ENCODE peak calls at places on chromosomes 12 and 14, in nine cellular contexts. B is hepatocyte, P is astrocyte of the spinal cord, K is foreskin fibroblast, O is Panc1, X is bronchial epithelial cell, C is IMR-90, Y is GM06990, L is upper lobe of right lung. D is an unnamed sample.

GRCh38 chr12:81627336-81628189 is 131.6 kb downstream of the PPFIA2 start:
- DNase-seq in B (peak; percentile 65), P (peak; percentile 69), K (peak; percentile 46), O (peak; percentile 24), X (peak; percentile 54), C (peak; percentile 36), Y (no peak), L (no peak), D (no peak)

GRCh38 chr14:72352012-72352411 is 419.8 kb downstream of the RGS6 start:
- DNase-seq in B (no peak), P (no peak), K (no peak), O (no peak), X (no peak), C (no peak), Y (no peak), L (no peak), D (no peak)

GRCh38 chr12:65858831-65859230 is 34.5 kb downstream of the HMGA2 start:
- DNase-seq in B (no peak), P (no peak), K (peak; percentile 75), O (no peak), X (peak; percentile 68), C (peak; percentile 72), Y (no peak), L (no peak), D (no peak)

GRCh38 chr12:13066459-13066858 is 22.3 kb downstream of the FAM234B start:
- DNase-seq in B (no peak), P (no peak), K (no peak), O (no peak), X (no peak), C (no peak), Y (no peak), L (no peak), D (no peak)

GRCh38 chr14:50342211-50343080 is 30.3 kb downstream of the DMAC2L start:
- DNase-seq in B (peak; percentile 64), P (peak; percentile 75), K (peak; percentile 82), O (no peak), X (peak; percentile 40), C (peak; percentile 71), Y (peak; percentile 45), L (no peak), D (no peak)

GRCh38 chr12:50803230-50803629 is 39.3 kb downstream of the ATF1 start:
- DNase-seq in B (no peak), P (no peak), K (no peak), O (no peak), X (no peak), C (no peak), Y (no peak), L (no peak), D (no peak)

GRCh38 chr14:24481622-24482324 is 26.3 kb downstream of the CMA1 start:
- DNase-seq in B (peak; percentile 46), P (no peak), K (peak; percentile 49), O (peak; percentile 8), X (peak; percentile 35), C (peak; percentile 8), Y (peak; percentile 59), L (peak; percentile 69), D (peak; percentile 29)

GRCh38 chr12:128322341-128322740 is 55.4 kb downstream of the TMEM132C start:
- DNase-seq in B (no peak), P (no peak), K (no peak), O (no peak), X (no peak), C (no peak), Y (no peak), L (no peak), D (no peak)

GRCh38 chr14:58151701-58152568 is at the start of gene ARMH4:
- DNase-seq in B (peak; percentile 92), P (peak; percentile 82), K (peak; percentile 89), O (no peak), X (peak; percentile 60), C (peak; percentile 70), Y (peak; percentile 62), L (peak; percentile 90), D (no peak)

GRCh38 chr14:55136868-55137785 is 8.1 kb downstream of the LGALS3 start:
- DNase-seq in B (no peak), P (peak; percentile 90), K (peak; percentile 90), O (no peak), X (no peak), C (peak; percentile 88), Y (no peak), L (no peak), D (no peak)
- TF ChIP-seq CTCF in B (no peak), P (peak; percentile 25), K (no peak), O (no peak), X (no peak), C (peak; percentile 16), Y (no peak), L (no peak), D (no peak)

DNA sequence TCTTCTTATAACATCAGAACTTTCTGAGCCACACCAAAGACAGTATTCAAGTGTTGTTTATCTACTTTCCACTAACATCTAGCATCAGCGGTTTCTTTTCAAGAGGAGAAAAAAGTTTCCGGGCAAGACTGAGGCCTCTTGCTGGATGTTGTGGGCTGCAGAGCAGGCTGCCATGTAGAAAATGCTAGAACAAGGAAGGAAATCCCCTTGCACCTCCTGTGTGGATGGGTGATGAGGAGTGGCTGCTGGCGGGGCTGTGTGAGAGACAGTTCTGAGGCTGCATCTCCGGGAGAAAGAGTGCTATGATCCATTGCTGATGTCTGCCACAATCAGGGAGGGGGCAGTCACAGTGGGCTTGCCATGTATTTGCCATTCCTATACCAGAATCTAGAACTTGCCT is 37.8 kb upstream of the PPP1CC start:
- DNase-seq in B (no peak), P (no peak), K (no peak), O (no peak), X (no peak), C (no peak), Y (no peak), L (no peak), D (no peak)
- H3K4me3 ChIP-seq in B (no peak overlapping the region), P (no peak overlapping the region), K (no peak overlapping the region), O (no peak overlapping the region), X (no peak overlapping the region), C (no peak overlapping the region), Y (no peak overlapping the region), L (no peak overlapping the region), D (no peak overlapping the region)

DNA sequence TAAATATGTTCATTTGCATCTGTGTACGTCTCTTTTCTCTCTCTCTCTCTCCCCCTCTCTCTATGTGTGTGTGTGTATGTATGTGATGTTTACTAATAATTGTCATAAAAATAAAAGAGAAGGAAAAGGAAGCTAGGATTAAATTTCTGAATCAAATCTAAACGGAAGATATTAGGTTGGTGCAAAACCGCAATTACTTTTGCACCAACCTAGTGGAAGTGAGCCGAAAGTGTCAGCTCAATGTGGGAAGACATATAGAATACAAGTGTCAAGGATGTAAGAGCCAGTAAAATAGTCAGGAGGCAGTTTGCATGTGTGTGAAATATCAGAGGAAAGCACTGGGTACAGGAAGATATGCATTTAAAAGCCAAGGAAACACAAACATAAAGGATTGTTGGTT is 18.5 kb upstream of the OR4K17 start:
- DNase-seq in B (no peak), P (no peak), K (no peak), O (no peak), X (no peak), C (no peak), Y (no peak), L (no peak), D (no peak)
- TF ChIP-seq CTCF in B (no peak), P (no peak), K (no peak), O (no peak), X (no peak), C (no peak), Y (no peak), L (no peak), D (no peak)

DNA sequence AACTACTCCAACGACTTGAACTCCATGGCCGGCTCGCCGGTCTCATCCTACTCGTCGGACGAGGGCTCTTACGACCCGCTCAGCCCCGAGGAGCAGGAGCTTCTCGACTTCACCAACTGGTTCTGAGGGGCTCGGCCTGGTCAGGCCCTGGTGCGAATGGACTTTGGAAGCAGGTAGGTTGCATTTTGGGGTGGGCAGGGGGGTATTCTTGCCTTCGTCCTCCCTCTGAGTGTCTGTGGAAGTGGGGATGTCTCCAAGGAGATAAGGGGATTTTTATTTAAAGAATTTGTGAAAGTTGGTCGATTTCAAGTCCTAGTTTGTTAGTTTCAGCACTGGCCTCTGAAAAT is 1.3 kb downstream of the ASCL1 start:
- DNase-seq in B (no peak), P (no peak), K (no peak), O (no peak), X (no peak), C (no peak), Y (no peak), L (no peak), D (no peak)
- H3K4me3 ChIP-seq in B (no peak overlapping the region), P (no peak overlapping the region), K (peak overlapping the region; percentile 27), O (no peak overlapping the region), X (no peak overlapping the region), C (no peak overlapping the region), Y (peak overlapping the region; percentile 57), L (peak overlapping the region; percentile 37), D (peak overlapping the region; percentile 57)

D was measured in GM12864.